ENCODE peak calls at places on chromosomes 3 and 15, in five cellular contexts. S is body of pancreas; T is OCI-M1; K is left cardiac atrium; F is stimulated activated CD8-positive, alpha-beta memory T cell treated with anti-CD3 and anti-CD28 coated beads, Interleukin-12 subunit alpha, Interleukin-12 subunit beta, amount 100 ng/mL, for 4 hours. N is an unnamed sample.
A peak's percentile ranks its signal among the peaks of the same experiment; 100 is the strongest.

GRCh38 chr3:87145553-87145952 is 81.6 kb upstream of the CHMP2B start:
- DNase-seq in S (peak; percentile 13), T (peak; percentile 31), K (no peak), F (no peak), N (no peak)

GRCh38 chr3:122074621-122075265 is 19.6 kb downstream of the CD86 start:
- DNase-seq in S (no peak), T (peak; percentile 53), K (peak; percentile 61), F (no peak), N (no peak)

GRCh38 chr3:52153389-52154096 is 680 bp downstream of the POC1A start:
- DNase-seq in S (no peak), T (peak; percentile 65), K (no peak), F (no peak), N (no peak)

GRCh38 chr3:72690646-72691045 is 157.6 kb downstream of the SHQ1 start:
- DNase-seq in S (no peak), T (no peak), K (no peak), F (no peak), N (no peak)

GRCh38 chr3:126179825-126180476 is 435 bp downstream of the ALDH1L1 start:
- DNase-seq in S (peak; percentile 81), T (no peak), K (peak; percentile 71), F (no peak), N (peak; percentile 65)

GRCh38 chr3:35946121-35946856 is 307.0 kb downstream of the ARPP21 start:
- DNase-seq in S (no peak), T (peak; percentile 72), K (no peak), F (no peak), N (no peak)

GRCh38 chr3:13858768-13859520 is 20.9 kb downstream of the WNT7A start:
- DNase-seq in S (no peak), T (no peak), K (no peak), F (no peak), N (no peak)

GRCh38 chr3:146195030-146195429 is 34.0 kb upstream of the PLOD2 start:
- DNase-seq in S (no peak), T (peak; percentile 43), K (no peak), F (no peak), N (no peak)

GRCh38 chr3:33848624-33849347 is 50.4 kb downstream of the PDCD6IP start:
- DNase-seq in S (no peak), T (no peak), K (no peak), F (no peak), N (no peak)

GRCh38 chr15:75232826-75233503 is 25.2 kb upstream of the GOLGA6C start:
- DNase-seq in S (peak; percentile 5), T (no peak), K (no peak), F (no peak), N (no peak)

GRCh38 chr15:44087578-44088190 is 107.4 kb downstream of the FRMD5 start:
- DNase-seq in S (no peak), T (no peak), K (no peak), F (no peak), N (no peak)

GRCh38 chr3:188303286-188303799 is 149.4 kb downstream of the LPP start:
- DNase-seq in S (no peak), T (no peak), K (no peak), F (no peak), N (no peak)

GRCh38 chr3:45593708-45594601 is 596 bp upstream of the LIMD1 start:
- DNase-seq in S (peak; percentile 74), T (peak; percentile 84), K (peak; percentile 77), F (peak; percentile 69), N (peak; percentile 69)

GRCh38 chr3:141000027-141000663 is 51.0 kb upstream of the SPSB4 start:
- DNase-seq in S (peak; percentile 76), T (peak; percentile 71), K (peak; percentile 74), F (no peak), N (peak; percentile 33)

GRCh38 chr3:45817788-45818523 is 21.6 kb upstream of the SLC6A20 start:
- DNase-seq in S (peak; percentile 62), T (no peak), K (peak; percentile 35), F (no peak), N (peak; percentile 82)

GRCh38 chr15:75070674-75071073 is 47.3 kb downstream of the PPCDC start:
- DNase-seq in S (no peak), T (no peak), K (no peak), F (no peak), N (no peak)

GRCh38 chr3:190575441-190576190 is 61.7 kb downstream of the IL1RAP start:
- DNase-seq in S (no peak), T (no peak), K (no peak), F (no peak), N (no peak)

GRCh38 chr15:36658321-36658720 is 78.9 kb downstream of the CDIN1 start:
- DNase-seq in S (no peak), T (no peak), K (no peak), F (no peak), N (no peak)

GRCh38 chr15:73941044-73941443 is 14.8 kb downstream of the LOXL1 start:
- DNase-seq in S (no peak), T (no peak), K (no peak), F (no peak), N (no peak)

GRCh38 chr3:140420621-140421357 is 257.1 kb upstream of the TRIM42 start:
- DNase-seq in S (peak; percentile 31), T (no peak), K (peak; percentile 36), F (no peak), N (no peak)